ENCODE peak calls at places on chromosome 12, in five cellular contexts. J is GM04503, I is cardiac fibroblast, S is fibroblast of mammary gland, D is SW 1271. L is an unnamed sample.

GRCh38 chr12:65025070-65025469 is 96.0 kb downstream of the WIF1 start:
- DNase-seq in J (no peak), I (no peak), S (no peak), D (no peak), L (no peak)

GRCh38 chr12:43896496-43896895 is 60.6 kb downstream of the TMEM117 start:
- DNase-seq in J (no peak), I (no peak), S (no peak), D (no peak), L (no peak)

GRCh38 chr12:47082963-47083621 is 3.3 kb upstream of the AMIGO2 start:
- DNase-seq in J (peak; percentile 95), I (peak; percentile 82), S (peak; percentile 94), D (peak; percentile 95), L (no peak)

GRCh38 chr12:121464331-121464730 is 64.4 kb downstream of the RNF34 start:
- DNase-seq in J (no peak), I (no peak), S (no peak), D (no peak), L (no peak)

GRCh38 chr12:120901818-120902217 is 2.3 kb downstream of the SPPL3 start:
- DNase-seq in J (no peak), I (no peak), S (no peak), D (no peak), L (no peak)

GRCh38 chr12:115973968-115974765 is 303.3 kb downstream of the MED13L start:
- DNase-seq in J (no peak), I (no peak), S (no peak), D (no peak), L (no peak)

GRCh38 chr12:40616383-40616900 is 75.8 kb upstream of the CNTN1 start:
- DNase-seq in J (no peak), I (no peak), S (no peak), D (no peak), L (no peak)

GRCh38 chr12:49507139-49507538 is 31.7 kb upstream of the KCNH3 start:
- DNase-seq in J (no peak), I (peak; percentile 93), S (peak; percentile 88), D (peak; percentile 92), L (peak; percentile 72)

L was measured in HS-5.